ENCODE peak calls at places on chromosomes 11 and 22, in five cellular contexts. D is effector memory CD4-positive, alpha-beta T cell; T is CD4-positive, CD25-positive, alpha-beta regulatory T cell; C is fibroblast of lung; A is MM.1S. H is an unnamed sample. For H3K4me1, the result is how much of the 10 kb centered on the place peaks cover.

GRCh38 chr11:66556086-66556485 is 9.4 kb downstream of the ACTN3 start:
- DNase-seq in D (no peak), T (no peak), C (no peak), A (no peak), H (no peak)

GRCh38 chr11:11279956-11280689 is 72.9 kb downstream of the CSNK2A3 start:
- DNase-seq in D (no peak), T (no peak), C (peak), A (peak), H (no peak)

GRCh38 chr11:96267001-96267489 is 76.0 kb downstream of the MAML2 start:
- DNase-seq in D (no peak), T (no peak), C (no peak), A (no peak), H (no peak)

GRCh38 chr11:132943325-132943736 is 589.0 kb downstream of the OPCML start:
- DNase-seq in D (no peak), T (no peak), C (peak), A (no peak), H (no peak)

GRCh38 chr11:102530558-102530957 is at the start of gene MMP7:
- DNase-seq in D (no peak), T (no peak), C (peak), A (no peak), H (no peak)

GRCh38 chr11:71423181-71423790 is 24.9 kb downstream of the DHCR7 start:
- DNase-seq in D (no peak), T (no peak), C (no peak), A (peak), H (no peak)

GRCh38 chr22:22943521-22944267 is 56.1 kb downstream of the IGLL5 start:
- DNase-seq in D (no peak), T (no peak), C (no peak), A (no peak), H (no peak)

GRCh38 chr11:134634897-134635831 is 223.1 kb upstream of the B3GAT1 start:
- DNase-seq in D (no peak), T (no peak), C (no peak), A (no peak), H (no peak)

GRCh38 chr22:19204640-19205039 is 26.1 kb upstream of the SLC25A1 start:
- DNase-seq in D (no peak), T (no peak), C (no peak), A (no peak), H (no peak)

GRCh38 chr11:3000032-3000961 is 8.2 kb upstream of the NAP1L4 start:
- DNase-seq in D (no peak), T (no peak), C (peak), A (no peak), H (no peak)

GRCh38 chr22:27771637-27772369 is 29.8 kb downstream of the MN1 start:
- DNase-seq in D (no peak), T (no peak), C (no peak), A (no peak), H (no peak)

GRCh38 chr22:20154602-20155183 is 3.8 kb upstream of the CCDC188 start:
- DNase-seq in D (no peak), T (no peak), C (no peak), A (no peak), H (no peak)

GRCh38 chr22:29393019-29393608 is 4.7 kb upstream of the AP1B1 start:
- DNase-seq in D (no peak), T (no peak), C (no peak), A (no peak), H (no peak)

GRCh38 chr11:66868726-66869291 is 11.9 kb downstream of the LRFN4 start:
- DNase-seq in D (peak), T (peak), C (no peak), A (peak), H (peak)

GRCh38 chr11:3615998-3616397 is 25.8 kb downstream of the ART5 start:
- DNase-seq in D (no peak), T (no peak), C (no peak), A (no peak), H (no peak)

GRCh38 chr22:40703731-40704130 is 24.4 kb downstream of the MCHR1 start:
- DNase-seq in D (no peak), T (no peak), C (no peak), A (no peak), H (no peak)

GRCh38 chr11:115774756-115775155 is 270.5 kb upstream of the CADM1 start:
- DNase-seq in D (no peak), T (no peak), C (no peak), A (no peak), H (no peak)

GRCh38 chr11:69234740-69235710 is 58.9 kb upstream of the MYEOV start:
- DNase-seq in D (no peak), T (no peak), C (no peak), A (no peak), H (no peak)

GRCh38 chr11:120346233-120346632 is 10.0 kb downstream of the ARHGEF12 start:
- DNase-seq in D (no peak), T (no peak), C (no peak), A (no peak), H (no peak)

GRCh38 chr11:39668640-39669039 is 1790.8 kb downstream of the LRRC4C start:
- DNase-seq in D (no peak), T (no peak), C (no peak), A (no peak), H (no peak)

GRCh38 chr11:69121621-69122336 is 34.0 kb upstream of the SMIM38 start:
- DNase-seq in D (no peak), T (no peak), C (no peak), A (no peak), H (no peak)

GRCh38 chr11:62005231-62005661 is 37.8 kb upstream of the FTH1 start:
- DNase-seq in D (no peak), T (no peak), C (peak), A (no peak), H (no peak)

GRCh38 chr11:66467034-66467659 is 442 bp downstream of the PELI3 start:
- DNase-seq in D (no peak), T (peak), C (no peak), A (peak), H (no peak)

GRCh38 chr11:108216988-108217387 is 5.5 kb downstream of the NPAT start:
- DNase-seq in D (no peak), T (peak), C (no peak), A (no peak), H (no peak)

GRCh38 chr11:9568854-9569587 is 4.4 kb upstream of the WEE1 start:
- DNase-seq in D (no peak), T (peak), C (peak), A (peak), H (peak)

GRCh38 chr11:61817471-61818202 is 834 bp upstream of the FADS1 start:
- DNase-seq in D (no peak), T (no peak), C (no peak), A (no peak), H (no peak)

GRCh38 chr22:50314455-50315288 is 7.2 kb upstream of the PLXNB2 start:
- DNase-seq in D (peak), T (peak), C (no peak), A (peak), H (peak)

GRCh38 chr11:27234961-27235360 is 128.1 kb downstream of the CCDC34 start:
- DNase-seq in D (no peak), T (no peak), C (no peak), A (no peak), H (no peak)

GRCh38 chr11:58391879-58392278 is 14.8 kb downstream of the OR5B3 start:
- DNase-seq in D (no peak), T (no peak), C (no peak), A (no peak), H (no peak)

GRCh38 chr11:74532496-74533246 is 39.1 kb upstream of the LIPT2 start:
- DNase-seq in D (no peak), T (no peak), C (no peak), A (no peak), H (no peak)

GRCh38 chr11:88281317-88281712 is 56.2 kb downstream of the CTSC start:
- DNase-seq in D (no peak), T (no peak), C (peak), A (no peak), H (no peak)

DNA sequence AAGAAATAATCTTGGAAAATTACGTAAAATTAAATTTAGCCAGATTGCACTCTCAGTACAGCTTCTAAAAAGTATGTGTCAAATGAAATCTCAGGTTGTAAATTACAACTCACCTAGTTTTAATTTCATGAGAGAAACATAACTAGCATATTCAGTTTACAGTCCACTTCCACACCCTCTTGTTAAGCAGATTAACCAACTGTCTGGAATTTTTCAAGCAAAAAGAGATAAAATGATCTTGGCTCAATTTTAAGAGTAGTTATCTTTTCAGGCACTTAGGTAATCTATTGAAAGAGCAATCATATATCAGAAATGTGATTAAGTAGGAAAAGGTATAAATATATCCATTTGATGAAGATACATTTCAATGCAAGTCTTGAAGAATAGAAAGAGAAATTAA is 928.4 kb upstream of the CCDC90B start:
- DNase-seq in D (no peak), T (no peak), C (no peak), A (no peak), H (no peak)
- H3K4me1 ChIP-seq in D (under half), T (under half), C (under half), A (under half), H (under half)

DNA sequence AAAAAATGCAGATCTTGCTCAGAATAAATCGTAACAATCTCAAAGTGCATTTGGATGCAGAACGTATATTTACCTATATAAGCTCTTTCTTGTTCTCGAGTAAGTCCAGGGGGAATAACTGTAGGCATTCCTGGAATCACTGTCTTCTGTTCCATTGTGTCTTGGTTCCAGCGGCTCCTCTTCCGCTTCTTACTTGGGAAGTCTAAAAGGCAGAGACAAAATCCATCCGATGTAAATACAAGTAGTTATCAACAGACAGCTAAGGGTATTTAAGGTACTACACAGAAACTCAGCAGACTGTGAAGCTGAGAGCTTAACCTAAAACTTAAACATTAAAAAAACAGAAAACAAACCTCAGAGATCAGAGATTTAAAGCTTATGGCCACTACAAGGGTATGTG is 1.9 kb downstream of the SF1 start:
- DNase-seq in D (no peak), T (no peak), C (no peak), A (no peak), H (no peak)
- H3K4me3 ChIP-seq in D (peak), T (peak), C (peak), A (peak), H (peak)

GRCh38 chr22:44743804-44744211 is 8.6 kb upstream of the ARHGAP8 start:
- DNase-seq in D (no peak), T (no peak), C (no peak), A (no peak), H (no peak)
- H3K4me1 ChIP-seq in D (under half), T (under half), C (under half), A (under half), H (under half)

DNA sequence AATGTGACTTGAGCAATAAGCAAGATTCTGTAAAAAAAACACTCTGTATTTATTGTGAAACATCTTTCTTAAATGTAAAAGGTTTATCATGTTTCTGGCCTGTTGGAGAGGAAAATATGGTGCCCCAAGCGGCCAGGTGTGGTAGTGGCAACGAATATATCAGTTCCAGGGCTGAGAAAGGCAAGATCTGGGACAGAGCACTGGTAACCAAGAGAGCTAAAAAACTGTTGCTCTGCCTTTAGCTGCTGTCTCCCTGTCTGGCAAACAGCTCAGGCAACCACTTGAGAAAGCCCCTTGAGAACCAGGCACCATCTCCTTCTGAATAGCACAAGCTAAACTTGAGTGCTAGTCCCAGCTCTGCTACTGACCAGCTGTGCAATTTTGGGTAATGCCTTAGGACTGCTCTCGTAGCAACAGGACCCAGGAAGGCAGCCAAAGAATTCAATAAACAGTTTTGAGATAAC is 129.9 kb downstream of the KCNC1 start:
- DNase-seq in D (no peak), T (peak), C (no peak), A (peak), H (no peak)
- H3K4me3 ChIP-seq in D (no peak), T (no peak), C (no peak), A (no peak), H (no peak)

GRCh38 chr11:76207642-76208378 is 1.5 kb upstream of the WNT11 start:
- DNase-seq in D (peak), T (peak), C (peak), A (peak), H (peak)
- H3K4me1 ChIP-seq in D (under half), T (half or more), C (under half), A (under half), H (under half)